ENCODE peak calls at places on chromosomes 13 and 19, in six cellular contexts. One of them, this sample, is unnamed.

GRCh38 chr13:49667773-49668172 is 23.5 kb downstream of the EBPL start:
- DNase-seq in mammary epithelial cell: no peak
- DNase-seq in RPMI7951: peak
- DNase-seq in NCI-H1694: no peak
- DNase-seq in RWPE1: no peak
- DNase-seq in stimulated activated CD8-positive, alpha-beta memory T cell treated with anti-CD3 and anti-CD28 coated beads, Interleukin-7, amount 100 ng/mL, for 48 hours: no peak
- DNase-seq in this sample: no peak

GRCh38 chr13:43864921-43865320 is 14.6 kb downstream of the CCDC122 start:
- DNase-seq in mammary epithelial cell: peak
- DNase-seq in RPMI7951: no peak
- DNase-seq in NCI-H1694: no peak
- DNase-seq in RWPE1: no peak
- DNase-seq in stimulated activated CD8-positive, alpha-beta memory T cell treated with anti-CD3 and anti-CD28 coated beads, Interleukin-7, amount 100 ng/mL, for 48 hours: no peak
- DNase-seq in this sample: no peak

GRCh38 chr19:16541526-16542044 is 652 bp downstream of the CHERP start:
- DNase-seq in mammary epithelial cell: peak
- DNase-seq in RPMI7951: peak
- DNase-seq in NCI-H1694: no peak
- DNase-seq in RWPE1: no peak
- DNase-seq in stimulated activated CD8-positive, alpha-beta memory T cell treated with anti-CD3 and anti-CD28 coated beads, Interleukin-7, amount 100 ng/mL, for 48 hours: no peak
- DNase-seq in this sample: no peak

GRCh38 chr13:40187324-40187795 is 479.1 kb downstream of the FOXO1 start:
- DNase-seq in mammary epithelial cell: no peak
- DNase-seq in RPMI7951: no peak
- DNase-seq in NCI-H1694: no peak
- DNase-seq in RWPE1: no peak
- DNase-seq in stimulated activated CD8-positive, alpha-beta memory T cell treated with anti-CD3 and anti-CD28 coated beads, Interleukin-7, amount 100 ng/mL, for 48 hours: no peak
- DNase-seq in this sample: no peak

GRCh38 chr13:81888855-81889254 is 1547.9 kb upstream of the SPRY2 start:
- DNase-seq in mammary epithelial cell: no peak
- DNase-seq in RPMI7951: no peak
- DNase-seq in NCI-H1694: no peak
- DNase-seq in RWPE1: no peak
- DNase-seq in stimulated activated CD8-positive, alpha-beta memory T cell treated with anti-CD3 and anti-CD28 coated beads, Interleukin-7, amount 100 ng/mL, for 48 hours: no peak
- DNase-seq in this sample: no peak

GRCh38 chr13:39317284-39317683 is 279.0 kb downstream of the NHLRC3 start:
- DNase-seq in mammary epithelial cell: peak
- DNase-seq in RPMI7951: peak
- DNase-seq in NCI-H1694: no peak
- DNase-seq in RWPE1: no peak
- DNase-seq in stimulated activated CD8-positive, alpha-beta memory T cell treated with anti-CD3 and anti-CD28 coated beads, Interleukin-7, amount 100 ng/mL, for 48 hours: no peak
- DNase-seq in this sample: no peak

GRCh38 chr19:44515031-44515430 is 14.4 kb downstream of the CEACAM20 start:
- DNase-seq in mammary epithelial cell: no peak
- DNase-seq in RPMI7951: no peak
- DNase-seq in NCI-H1694: no peak
- DNase-seq in RWPE1: no peak
- DNase-seq in stimulated activated CD8-positive, alpha-beta memory T cell treated with anti-CD3 and anti-CD28 coated beads, Interleukin-7, amount 100 ng/mL, for 48 hours: no peak
- DNase-seq in this sample: no peak

GRCh38 chr19:51333836-51334460 is 8.0 kb downstream of the VSIG10L start:
- DNase-seq in mammary epithelial cell: no peak
- DNase-seq in RPMI7951: no peak
- DNase-seq in NCI-H1694: no peak
- DNase-seq in RWPE1: no peak
- DNase-seq in stimulated activated CD8-positive, alpha-beta memory T cell treated with anti-CD3 and anti-CD28 coated beads, Interleukin-7, amount 100 ng/mL, for 48 hours: peak
- DNase-seq in this sample: no peak

GRCh38 chr19:3098515-3099346 is 4.6 kb downstream of the GNA11 start:
- DNase-seq in mammary epithelial cell: peak
- DNase-seq in RPMI7951: peak
- DNase-seq in NCI-H1694: no peak
- DNase-seq in RWPE1: no peak
- DNase-seq in stimulated activated CD8-positive, alpha-beta memory T cell treated with anti-CD3 and anti-CD28 coated beads, Interleukin-7, amount 100 ng/mL, for 48 hours: no peak
- DNase-seq in this sample: no peak

GRCh38 chr13:40992678-40993077 is 26.4 kb downstream of the ELF1 start:
- DNase-seq in mammary epithelial cell: no peak
- DNase-seq in RPMI7951: no peak
- DNase-seq in NCI-H1694: no peak
- DNase-seq in RWPE1: no peak
- DNase-seq in stimulated activated CD8-positive, alpha-beta memory T cell treated with anti-CD3 and anti-CD28 coated beads, Interleukin-7, amount 100 ng/mL, for 48 hours: no peak
- DNase-seq in this sample: no peak

GRCh38 chr19:33440241-33440640 is 66.7 kb downstream of the CEBPG start:
- DNase-seq in mammary epithelial cell: no peak
- DNase-seq in RPMI7951: no peak
- DNase-seq in NCI-H1694: no peak
- DNase-seq in RWPE1: no peak
- DNase-seq in stimulated activated CD8-positive, alpha-beta memory T cell treated with anti-CD3 and anti-CD28 coated beads, Interleukin-7, amount 100 ng/mL, for 48 hours: no peak
- DNase-seq in this sample: no peak

GRCh38 chr19:54305141-54305540 is 7.8 kb downstream of the LILRA5 start:
- DNase-seq in mammary epithelial cell: no peak
- DNase-seq in RPMI7951: no peak
- DNase-seq in NCI-H1694: no peak
- DNase-seq in RWPE1: no peak
- DNase-seq in stimulated activated CD8-positive, alpha-beta memory T cell treated with anti-CD3 and anti-CD28 coated beads, Interleukin-7, amount 100 ng/mL, for 48 hours: no peak
- DNase-seq in this sample: no peak

GRCh38 chr13:51764184-51765141 is 39.5 kb downstream of the DHRS12 start:
- DNase-seq in mammary epithelial cell: no peak
- DNase-seq in RPMI7951: peak
- DNase-seq in NCI-H1694: no peak
- DNase-seq in RWPE1: no peak
- DNase-seq in stimulated activated CD8-positive, alpha-beta memory T cell treated with anti-CD3 and anti-CD28 coated beads, Interleukin-7, amount 100 ng/mL, for 48 hours: peak
- DNase-seq in this sample: peak

GRCh38 chr19:41276231-41276630 is 12.1 kb downstream of the HNRNPUL1 start:
- DNase-seq in mammary epithelial cell: no peak
- DNase-seq in RPMI7951: no peak
- DNase-seq in NCI-H1694: no peak
- DNase-seq in RWPE1: no peak
- DNase-seq in stimulated activated CD8-positive, alpha-beta memory T cell treated with anti-CD3 and anti-CD28 coated beads, Interleukin-7, amount 100 ng/mL, for 48 hours: no peak
- DNase-seq in this sample: no peak

GRCh38 chr13:50162001-50162400 is 146.8 kb downstream of the KCNRG start:
- DNase-seq in mammary epithelial cell: no peak
- DNase-seq in RPMI7951: no peak
- DNase-seq in NCI-H1694: no peak
- DNase-seq in RWPE1: no peak
- DNase-seq in stimulated activated CD8-positive, alpha-beta memory T cell treated with anti-CD3 and anti-CD28 coated beads, Interleukin-7, amount 100 ng/mL, for 48 hours: no peak
- DNase-seq in this sample: no peak

GRCh38 chr13:89057274-89057673 is 1386.1 kb downstream of the SLITRK5 start:
- DNase-seq in mammary epithelial cell: no peak
- DNase-seq in RPMI7951: no peak
- DNase-seq in NCI-H1694: no peak
- DNase-seq in RWPE1: no peak
- DNase-seq in stimulated activated CD8-positive, alpha-beta memory T cell treated with anti-CD3 and anti-CD28 coated beads, Interleukin-7, amount 100 ng/mL, for 48 hours: no peak
- DNase-seq in this sample: no peak

GRCh38 chr13:45925151-45925550 is 73.6 kb upstream of the SIAH3 start:
- DNase-seq in mammary epithelial cell: no peak
- DNase-seq in RPMI7951: no peak
- DNase-seq in NCI-H1694: no peak
- DNase-seq in RWPE1: no peak
- DNase-seq in stimulated activated CD8-positive, alpha-beta memory T cell treated with anti-CD3 and anti-CD28 coated beads, Interleukin-7, amount 100 ng/mL, for 48 hours: no peak
- DNase-seq in this sample: no peak